ENCODE peak calls at places on chromosomes 12 and 14, in five cellular contexts. V is cardiac muscle cell, O is Calu3, S is AG04449, I is NB4. Z is an unnamed sample.

GRCh38 chr14:26719514-26719913 is 121.7 kb upstream of the NOVA1 start:
- DNase-seq in V (peak; percentile 13), O (no peak), S (no peak), I (no peak), Z (no peak)

GRCh38 chr14:103624860-103625259 is 4.2 kb upstream of the KLC1 start:
- DNase-seq in V (peak; percentile 47), O (peak; percentile 82), S (no peak), I (peak; percentile 56), Z (no peak)

GRCh38 chr12:65881965-65882413 is 57.7 kb downstream of the HMGA2 start:
- DNase-seq in V (peak; percentile 91), O (no peak), S (no peak), I (peak; percentile 89), Z (no peak)

GRCh38 chr14:75427482-75428229 is at the start of gene JDP2:
- DNase-seq in V (peak; percentile 92), O (peak; percentile 87), S (no peak), I (peak; percentile 92), Z (peak; percentile 47)

GRCh38 chr12:4282892-4283511 is 9.4 kb downstream of the CCND2 start:
- DNase-seq in V (no peak), O (no peak), S (no peak), I (no peak), Z (no peak)

GRCh38 chr12:112852127-112852526 is 54.6 kb upstream of the OAS1 start:
- DNase-seq in V (no peak), O (no peak), S (no peak), I (no peak), Z (no peak)

GRCh38 chr12:127809236-127809635 is 457.7 kb upstream of the TMEM132C start:
- DNase-seq in V (peak; percentile 62), O (no peak), S (peak; percentile 46), I (peak; percentile 18), Z (no peak)

GRCh38 chr12:70849265-70849960 is 71.1 kb downstream of the PTPRR start:
- DNase-seq in V (peak; percentile 90), O (no peak), S (no peak), I (peak; percentile 14), Z (no peak)

GRCh38 chr14:43123544-43123943 is 1383.5 kb downstream of the FSCB start:
- DNase-seq in V (no peak), O (no peak), S (no peak), I (no peak), Z (no peak)

GRCh38 chr14:101499513-101499912 is 61.8 kb upstream of the DIO3 start:
- DNase-seq in V (no peak), O (no peak), S (no peak), I (no peak), Z (no peak)

GRCh38 chr12:3770891-3771290 is 18.0 kb upstream of the CRACR2A start:
- DNase-seq in V (peak; percentile 55), O (no peak), S (no peak), I (no peak), Z (no peak)

GRCh38 chr12:15688202-15688736 is 100.9 kb downstream of the EPS8 start:
- DNase-seq in V (peak; percentile 47), O (peak; percentile 86), S (no peak), I (peak; percentile 82), Z (no peak)

GRCh38 chr12:98998697-98999299 is 353.7 kb downstream of the APAF1 start:
- DNase-seq in V (peak; percentile 58), O (no peak), S (peak; percentile 3), I (peak; percentile 57), Z (peak; percentile 31)

GRCh38 chr12:70418101-70418500 is 52.0 kb downstream of the KCNMB4 start:
- DNase-seq in V (peak; percentile 6), O (no peak), S (no peak), I (no peak), Z (no peak)

GRCh38 chr12:114671664-114672476 is 12.1 kb downstream of the TBX3 start:
- DNase-seq in V (no peak), O (no peak), S (no peak), I (no peak), Z (no peak)

GRCh38 chr14:24441904-24442239 is 704 bp downstream of the SDR39U1 start:
- DNase-seq in V (no peak), O (no peak), S (no peak), I (no peak), Z (no peak)

GRCh38 chr12:131673519-131674265 is 37.2 kb upstream of the SFSWAP start:
- DNase-seq in V (peak; percentile 9), O (peak; percentile 35), S (no peak), I (no peak), Z (no peak)

GRCh38 chr12:26701604-26702215 is 131.3 kb downstream of the ITPR2 start:
- DNase-seq in V (peak; percentile 69), O (no peak), S (no peak), I (peak; percentile 80), Z (no peak)

GRCh38 chr14:77108753-77109152 is 10.7 kb downstream of the CIPC start:
- DNase-seq in V (no peak), O (no peak), S (no peak), I (no peak), Z (no peak)

GRCh38 chr12:33653362-33653761 is 213.7 kb upstream of the SYT10 start:
- DNase-seq in V (no peak), O (no peak), S (no peak), I (no peak), Z (no peak)

GRCh38 chr12:47858511-47859266 is 39.0 kb upstream of the HDAC7 start:
- DNase-seq in V (no peak), O (no peak), S (no peak), I (no peak), Z (no peak)

GRCh38 chr14:49641697-49642129 is 6.7 kb upstream of the DNAAF2 start:
- DNase-seq in V (peak; percentile 38), O (no peak), S (no peak), I (no peak), Z (no peak)

GRCh38 chr12:69331846-69332684 is 16.1 kb upstream of the LYZ start:
- DNase-seq in V (no peak), O (peak; percentile 37), S (no peak), I (no peak), Z (no peak)

GRCh38 chr14:93012516-93013367 is 89.8 kb downstream of the CHGA start:
- DNase-seq in V (no peak), O (no peak), S (no peak), I (no peak), Z (no peak)

GRCh38 chr14:100536141-100536540 is 51.1 kb downstream of the BEGAIN start:
- DNase-seq in V (no peak), O (no peak), S (no peak), I (no peak), Z (no peak)

GRCh38 chr14:30185832-30186231 is 258.2 kb upstream of the PRKD1 start:
- DNase-seq in V (no peak), O (no peak), S (no peak), I (no peak), Z (no peak)

GRCh38 chr14:103232338-103232808 is 101.7 kb upstream of the EIF5 start:
- DNase-seq in V (no peak), O (peak; percentile 38), S (no peak), I (no peak), Z (no peak)

GRCh38 chr14:74504412-74504811 is 10.8 kb downstream of the ISCA2 start:
- DNase-seq in V (no peak), O (no peak), S (no peak), I (no peak), Z (no peak)

GRCh38 chr12:76529226-76529918 is 30.2 kb downstream of the OSBPL8 start:
- DNase-seq in V (peak; percentile 18), O (no peak), S (no peak), I (peak; percentile 33), Z (no peak)

GRCh38 chr12:110224379-110225304 is 56.4 kb upstream of the ATP2A2 start:
- DNase-seq in V (peak; percentile 91), O (no peak), S (peak; percentile 54), I (peak; percentile 46), Z (no peak)

GRCh38 chr12:31727197-31727596 is 1.6 kb downstream of the AMN1 start:
- DNase-seq in V (no peak), O (no peak), S (no peak), I (no peak), Z (no peak)

GRCh38 chr12:31728289-31728916 is 418 bp downstream of the AMN1 start:
- DNase-seq in V (no peak), O (peak; percentile 26), S (no peak), I (no peak), Z (peak; percentile 40)

GRCh38 chr12:31729728-31730127 is 907 bp upstream of the AMN1 start:
- DNase-seq in V (no peak), O (no peak), S (no peak), I (peak; percentile 44), Z (no peak)

GRCh38 chr12:31726575-31726974 is 2.2 kb downstream of the AMN1 start:
- DNase-seq in V (no peak), O (no peak), S (no peak), I (no peak), Z (no peak)

GRCh38 chr12:31728917-31729640 is at the start of gene AMN1:
- DNase-seq in V (peak; percentile 100), O (peak; percentile 99), S (peak; percentile 90), I (peak; percentile 100), Z (peak; percentile 92)
- TF ChIP-seq CTCF in V (no peak), O (no peak), S (no peak), I (no peak), Z (no peak)

DNA sequence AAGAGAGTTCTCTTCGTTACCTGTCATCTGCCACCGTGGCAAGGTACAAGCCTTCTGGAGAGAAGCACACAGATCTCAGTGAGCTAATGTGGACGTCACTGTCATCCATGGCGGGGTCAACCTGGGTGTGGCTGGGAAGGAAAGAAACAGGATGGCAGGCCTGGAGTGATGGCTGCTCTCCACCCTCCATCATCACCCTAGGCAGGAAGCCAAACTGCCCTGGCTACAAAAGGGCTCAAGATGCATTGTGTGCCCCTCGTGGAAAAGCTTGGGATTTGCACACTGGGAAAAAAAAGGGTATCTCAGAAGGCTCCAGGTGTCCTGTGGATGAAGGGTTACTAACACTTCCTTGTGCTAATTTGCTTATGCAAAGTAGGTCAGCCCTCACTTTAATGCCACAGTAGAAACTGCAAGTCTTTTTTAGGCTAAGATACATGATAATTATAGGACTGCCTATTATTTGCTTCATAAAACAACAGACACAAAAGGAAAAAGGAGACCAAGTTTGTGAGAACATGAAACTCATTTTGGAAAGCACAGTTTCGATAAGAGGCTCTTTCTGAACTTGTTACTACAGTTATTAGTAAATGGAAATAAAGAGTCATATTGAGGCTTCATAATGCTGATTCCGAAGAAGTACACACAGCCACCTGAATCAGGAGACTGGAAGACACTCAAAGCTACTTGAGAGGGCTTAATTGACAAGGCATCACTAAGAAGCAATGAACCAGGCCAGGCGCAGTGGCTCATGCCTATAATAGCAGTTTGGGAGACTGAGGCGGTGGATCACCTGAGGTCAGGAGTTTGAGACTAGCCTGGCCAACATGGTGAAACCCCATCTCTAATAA is 18.9 kb downstream of the RFC5 start:
- DNase-seq in V (peak; percentile 23), O (peak; percentile 39), S (no peak), I (no peak), Z (no peak)
- TF ChIP-seq CTCF in V (no peak), O (no peak), S (peak; percentile 13), I (no peak), Z (no peak)

GRCh38 chr12:88578821-88579518 is 1.3 kb downstream of the KITLG start:
- DNase-seq in V (no peak), O (peak; percentile 54), S (no peak), I (peak; percentile 24), Z (no peak)
- TF ChIP-seq CTCF in V (peak; percentile 39), O (no peak), S (peak; percentile 44), I (peak; percentile 23), Z (no peak)

DNA sequence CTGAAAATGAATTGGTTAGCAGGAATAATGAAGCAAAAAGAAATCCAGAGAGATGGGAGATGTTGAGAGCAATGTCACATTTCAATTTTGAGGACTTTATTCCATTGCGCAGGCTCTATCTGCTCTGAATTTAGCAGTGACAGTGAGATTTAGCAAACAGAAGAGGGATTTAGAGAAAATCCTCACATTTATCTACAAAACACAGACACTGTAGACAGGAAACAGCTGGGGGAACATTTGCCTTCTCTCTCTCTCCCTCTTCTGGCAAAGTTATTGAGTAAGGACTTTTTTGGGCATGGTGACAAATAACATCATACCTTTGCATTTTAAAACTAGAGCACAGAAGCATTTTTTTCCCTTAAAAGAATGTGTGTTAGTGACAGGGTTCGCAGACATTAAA is at the start of gene IGF1:
- DNase-seq in V (peak; percentile 82), O (no peak), S (no peak), I (no peak), Z (no peak)
- TF ChIP-seq CTCF in V (peak; percentile 35), O (no peak), S (no peak), I (no peak), Z (peak; percentile 34)

Z was measured in D721Med.